ENCODE peak calls at places on chromosomes 12 and 14, in eight cellular contexts. G is NCI-H460; M is T-helper 2 cell; P is activated T-cell treated with anti-CD3 and anti-CD28 coated beads, Interleukin-2, amount 50 U/mL, for 72 hours; A is lung; V is HEK293T; J is SHP77; W is EL. O is an unnamed sample.

GRCh38 chr12:112008918-112009317 is 4.0 kb downstream of the TMEM116 start:
- DNase-seq in W (no peak), A (no peak), M (no peak), J (no peak), G (no peak), V (no peak), P (no peak), O (no peak)

GRCh38 chr14:81400202-81400678 is at the start of gene STON2:
- DNase-seq in M (no peak), A (no peak), P (peak; percentile 52), J (peak; percentile 24), W (peak; percentile 53), V (peak; percentile 35), G (no peak), O (no peak)

GRCh38 chr14:97366400-97366799 is 569.2 kb downstream of the VRK1 start:
- DNase-seq in V (no peak), P (no peak), M (no peak), G (no peak), J (no peak), W (no peak), A (no peak), O (no peak)

GRCh38 chr14:34750670-34751069 is 36.3 kb upstream of the CFL2 start:
- DNase-seq in J (no peak), W (peak; percentile 52), G (no peak), V (no peak), P (no peak), M (no peak), A (no peak), O (no peak)

GRCh38 chr12:31589896-31590729 is 823 bp downstream of the DENND5B start:
- DNase-seq in G (peak; percentile 50), A (peak; percentile 55), M (no peak), J (peak; percentile 87), V (peak; percentile 57), W (peak; percentile 76), P (peak; percentile 54), O (peak; percentile 72)

GRCh38 chr14:50345891-50346422 is 33.8 kb downstream of the DMAC2L start:
- DNase-seq in V (no peak), J (no peak), A (no peak), M (no peak), W (no peak), P (no peak), G (no peak), O (no peak)

GRCh38 chr12:58465418-58465817 is 454.9 kb downstream of the LRIG3 start:
- DNase-seq in G (peak; percentile 4), A (no peak), W (peak; percentile 70), M (no peak), J (no peak), V (no peak), P (no peak), O (no peak)

GRCh38 chr12:96194901-96195844 is 998 bp downstream of the ELK3 start:
- DNase-seq in A (peak; percentile 53), W (peak; percentile 86), P (peak; percentile 83), M (peak; percentile 80), G (peak; percentile 39), J (no peak), V (peak; percentile 42), O (peak; percentile 54)

GRCh38 chr12:104653730-104654328 is 197.1 kb downstream of the CHST11 start:
- DNase-seq in J (no peak), A (no peak), V (peak; percentile 55), M (no peak), P (peak; percentile 9), G (no peak), W (peak; percentile 21), O (no peak)